ENCODE peak calls at places on chromosome 4, in four cellular contexts. E is CD8-positive, alpha-beta memory T cell; W is tibial artery; T is DND-41. F is an unnamed sample.

GRCh38 chr4:127484101-127484500 is 148.7 kb upstream of the INTU start:
- DNase-seq in E (no peak), T (no peak), W (no peak), F (no peak)

GRCh38 chr4:1069394-1069793 is 44.0 kb downstream of the RNF212 start:
- DNase-seq in T (no peak), W (no peak), E (no peak), F (no peak)

GRCh38 chr4:118005883-118006282 is 28.4 kb upstream of the NDST3 start:
- DNase-seq in W (no peak), T (no peak), E (no peak), F (no peak)

GRCh38 chr4:24887881-24888430 is 24.9 kb downstream of the CCDC149 start:
- DNase-seq in E (no peak), T (no peak), W (no peak), F (no peak)

GRCh38 chr4:67465032-67465762 is 80.1 kb downstream of the CENPC start:
- DNase-seq in E (no peak), T (no peak), W (no peak), F (no peak)

GRCh38 chr4:56622176-56622575 is 58.9 kb downstream of the HOPX start:
- DNase-seq in T (no peak), W (no peak), E (no peak), F (no peak)

GRCh38 chr4:3598695-3599227 is 66.5 kb upstream of the LRPAP1 start:
- DNase-seq in T (no peak), E (no peak), W (no peak), F (no peak)

GRCh38 chr4:83342476-83342875 is 7.8 kb upstream of the HPSE start:
- DNase-seq in T (no peak), E (no peak), W (no peak), F (no peak)

GRCh38 chr4:95095352-95095974 is 337.7 kb downstream of the BMPR1B start:
- DNase-seq in E (no peak), T (peak; percentile 65), W (no peak), F (no peak)

GRCh38 chr4:104966349-104967033 is 180.2 kb upstream of the TET2 start:
- DNase-seq in W (peak; percentile 33), T (no peak), E (peak; percentile 30), F (no peak)

GRCh38 chr4:107863416-107863815 is 38.7 kb downstream of the SGMS2 start:
- DNase-seq in T (no peak), E (no peak), W (no peak), F (no peak)

GRCh38 chr4:150256841-150257273 is 178.6 kb downstream of the DCLK2 start:
- DNase-seq in W (no peak), T (no peak), E (no peak), F (no peak)

GRCh38 chr4:188266386-188266785 is 127.1 kb downstream of the TRIML1 start:
- DNase-seq in T (no peak), E (no peak), W (no peak), F (no peak)

GRCh38 chr4:183260491-183261151 is 59.5 kb downstream of the CLDN22 start:
- DNase-seq in T (no peak), E (no peak), W (no peak), F (no peak)

GRCh38 chr4:54213001-54213400 is 16.1 kb upstream of the PDGFRA start:
- DNase-seq in E (no peak), W (no peak), T (no peak), F (no peak)

GRCh38 chr4:173807347-173807746 is 277.3 kb upstream of the HAND2 start:
- DNase-seq in E (no peak), T (no peak), W (peak; percentile 26), F (no peak)

GRCh38 chr4:2450394-2451035 is 18.4 kb upstream of the RNF4 start:
- DNase-seq in E (no peak), T (no peak), W (no peak), F (peak; percentile 55)

GRCh38 chr4:32841217-32841616 is 2121.0 kb downstream of the PCDH7 start:
- DNase-seq in T (no peak), W (no peak), E (no peak), F (no peak)

GRCh38 chr4:100962698-100963097 is 384.6 kb downstream of the PPP3CA start:
- DNase-seq in E (no peak), T (no peak), W (no peak), F (no peak)

GRCh38 chr4:151627491-151627890 is 133.3 kb downstream of the GATB start:
- DNase-seq in T (no peak), W (no peak), E (no peak), F (no peak)

GRCh38 chr4:76767983-76768382 is 130.0 kb downstream of the SOWAHB start:
- DNase-seq in T (no peak), W (no peak), E (no peak), F (no peak)

GRCh38 chr4:168598191-168598590 is 101.3 kb downstream of the PALLD start:
- DNase-seq in E (no peak), W (no peak), T (no peak), F (no peak)

GRCh38 chr4:183200453-183200852 is 101.4 kb downstream of the WWC2 start:
- DNase-seq in E (no peak), W (peak; percentile 29), T (no peak), F (peak; percentile 70)

GRCh38 chr4:176439611-176440010 is 119.8 kb downstream of the SPCS3 start:
- DNase-seq in T (no peak), E (no peak), W (no peak), F (no peak)
- H3K4me1 ChIP-seq in T (peaks cover 10% of the 10 kb centered on the region), E (no peaks in the 10 kb centered on the region), W (no peaks in the 10 kb centered on the region), F (no peaks in the 10 kb centered on the region)

GRCh38 chr4:98262431-98262830 is 1.2 kb downstream of the RAP1GDS1 start:
- DNase-seq in E (no peak), T (no peak), W (no peak), F (no peak)
- H3K27ac ChIP-seq in E (peak overlapping the region; percentile 74), T (peak overlapping the region; percentile 92), W (peak overlapping the region; percentile 84), F (peak overlapping the region; percentile 87)

GRCh38 chr4:26321326-26322276 is 787 bp downstream of the RBPJ start:
- DNase-seq in E (peak; percentile 34), W (peak; percentile 31), T (peak; percentile 32), F (peak; percentile 51)

GRCh38 chr4:26322349-26322748 is 1.5 kb downstream of the RBPJ start:
- DNase-seq in W (no peak), T (no peak), E (no peak), F (no peak)

GRCh38 chr4:26326791-26327190 is 6.0 kb downstream of the RBPJ start:
- DNase-seq in T (no peak), W (no peak), E (no peak), F (no peak)

GRCh38 chr4:26323807-26324206 is 3.0 kb downstream of the RBPJ start:
- DNase-seq in W (no peak), E (no peak), T (no peak), F (no peak)

GRCh38 chr4:26325191-26325590 is 4.4 kb downstream of the RBPJ start:
- DNase-seq in E (peak; percentile 14), W (no peak), T (no peak), F (no peak)
- H3K4me3 ChIP-seq in E (no peak overlapping the region), W (no peak overlapping the region), T (no peak overlapping the region), F (no peak overlapping the region)

GRCh38 chr4:10099521-10100325 is 16.9 kb downstream of the WDR1 start:
- DNase-seq in T (no peak), W (no peak), E (peak; percentile 56), F (no peak)
- H3K4me1 ChIP-seq in T (no peaks in the 10 kb centered on the region), W (peaks cover 83% of the 10 kb centered on the region), E (peaks cover 99% of the 10 kb centered on the region), F (peaks cover 24% of the 10 kb centered on the region)

GRCh38 chr4:113290666-113291065 is 241.2 kb downstream of the ANK2 start:
- DNase-seq in T (no peak), W (no peak), E (no peak), F (no peak)

GRCh38 chr4:113293673-113294072 is 244.2 kb downstream of the ANK2 start:
- DNase-seq in W (no peak), T (no peak), E (no peak), F (no peak)

GRCh38 chr4:113293043-113293560 is 243.6 kb downstream of the ANK2 start:
- DNase-seq in E (no peak), W (no peak), T (no peak), F (no peak)

GRCh38 chr4:113292371-113293042 is 243.1 kb downstream of the ANK2 start:
- DNase-seq in W (peak; percentile 42), T (no peak), E (no peak), F (peak; percentile 65)

GRCh38 chr4:113294910-113295309 is 245.5 kb downstream of the ANK2 start:
- DNase-seq in T (no peak), E (no peak), W (no peak), F (no peak)
- H3K27ac ChIP-seq in T (no peak overlapping the region), E (no peak overlapping the region), W (peak overlapping the region; percentile 30), F (no peak overlapping the region)

DNA sequence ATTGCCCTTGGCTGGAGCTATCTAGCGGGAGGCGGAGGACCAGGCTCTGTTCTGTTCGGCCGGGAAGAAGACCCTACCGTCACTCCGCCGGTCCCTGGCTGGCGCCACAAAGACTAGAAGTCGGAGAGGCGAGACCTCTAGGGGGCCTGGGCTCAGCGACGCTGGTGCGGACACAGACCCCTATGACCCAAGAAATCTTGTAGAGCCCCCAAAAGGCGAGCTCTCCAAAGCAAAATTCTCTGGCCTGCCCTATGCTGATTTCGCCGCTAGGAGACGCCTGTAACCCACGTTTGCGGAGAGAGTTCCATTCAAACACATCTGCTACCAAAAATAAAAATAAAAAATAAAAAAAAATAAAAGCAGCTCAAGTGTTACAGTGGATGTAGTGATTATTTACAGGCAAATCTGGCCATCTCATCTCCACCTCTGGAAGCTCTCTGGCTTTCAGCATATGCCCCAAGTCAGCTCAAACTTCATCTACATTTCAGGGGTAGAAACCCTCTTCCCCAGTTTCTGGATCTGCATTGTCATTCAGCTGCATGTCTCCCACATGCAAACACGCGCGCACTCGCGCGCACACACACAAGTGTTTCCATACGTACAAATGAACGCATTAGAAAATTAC is 2.4 kb upstream of the PCDH10 start:
- DNase-seq in W (no peak), E (no peak), T (peak; percentile 45), F (peak; percentile 62)
- H3K4me3 ChIP-seq in W (peak overlapping the region; percentile 72), E (no peak overlapping the region), T (no peak overlapping the region), F (peak overlapping the region; percentile 35)

GRCh38 chr4:6844986-6845385 is 62.5 kb downstream of the KIAA0232 start:
- DNase-seq in E (no peak), T (no peak), W (no peak), F (no peak)
- H3K4me1 ChIP-seq in E (no peaks in the 10 kb centered on the region), T (no peaks in the 10 kb centered on the region), W (peaks cover 7% of the 10 kb centered on the region), F (no peaks in the 10 kb centered on the region)

F was measured in left lung.